ENCODE peak calls at places on chromosomes 13 and 19, in six cellular contexts. O, U, L, V, G and H are unnamed samples.
A peak's percentile ranks its signal among the peaks of the same experiment; 100 is the strongest.

GRCh38 chr19:43799502-43800142 is 2.6 kb downstream of the LYPD5 start:
- DNase-seq in O (no peak), U (no peak), L (no peak), V (no peak), G (no peak), H (peak; percentile 30)

GRCh38 chr19:2787115-2787514 is 1.8 kb downstream of the THOP1 start:
- DNase-seq in O (no peak), U (no peak), L (no peak), V (no peak), G (no peak), H (no peak)

GRCh38 chr19:5615756-5616327 is 6.7 kb downstream of the SAFB2 start:
- DNase-seq in O (no peak), U (no peak), L (no peak), V (no peak), G (no peak), H (no peak)

GRCh38 chr13:50376895-50377575 is 361.8 kb downstream of the KCNRG start:
- DNase-seq in O (no peak), U (no peak), L (no peak), V (no peak), G (peak; percentile 26), H (no peak)

GRCh38 chr13:36862002-36862706 is 43.1 kb downstream of the RFXAP start:
- DNase-seq in O (no peak), U (no peak), L (no peak), V (no peak), G (no peak), H (no peak)

GRCh38 chr19:14301150-14301549 is 80.1 kb upstream of the ADGRE5 start:
- DNase-seq in O (no peak), U (no peak), L (no peak), V (no peak), G (no peak), H (no peak)

GRCh38 chr13:33676700-33677048 is 141.3 kb upstream of the RFC3 start:
- DNase-seq in O (no peak), U (peak; percentile 9), L (peak; percentile 6), V (peak; percentile 74), G (peak; percentile 63), H (peak; percentile 54)

GRCh38 chr13:37277435-37278144 is 172.1 kb upstream of the CSNK1A1L start:
- DNase-seq in O (no peak), U (no peak), L (no peak), V (peak; percentile 68), G (no peak), H (no peak)

GRCh38 chr13:65999441-65999840 is 1230.7 kb downstream of the PCDH9 start:
- DNase-seq in O (no peak), U (no peak), L (no peak), V (no peak), G (no peak), H (no peak)

GRCh38 chr19:53957448-53958167 is 5.1 kb upstream of the CACNG8 start:
- DNase-seq in O (no peak), U (no peak), L (no peak), V (no peak), G (no peak), H (no peak)

GRCh38 chr19:5951338-5951861 is 26.5 kb downstream of the RANBP3 start:
- DNase-seq in O (no peak), U (no peak), L (no peak), V (no peak), G (peak; percentile 51), H (peak; percentile 71)

GRCh38 chr13:35475131-35475959 is 1.1 kb downstream of the MAB21L1 start:
- DNase-seq in O (no peak), U (peak; percentile 63), L (no peak), V (peak; percentile 61), G (peak; percentile 31), H (peak; percentile 13)